ENCODE peak calls at places on chromosomes 1 and 21, in seven cellular contexts. I, S, H, T, Q, G and Z are unnamed samples.

GRCh38 chr21:38468989-38469388 is 29.3 kb downstream of the ERG start:
- DNase-seq in T (peak; percentile 74), Q (no peak), H (no peak), S (no peak), G (no peak), I (no peak), Z (no peak)

GRCh38 chr1:223665592-223666312 is at the start of gene CAPN8:
- DNase-seq in Q (peak; percentile 97), T (peak; percentile 96), G (no peak), I (no peak), S (peak; percentile 83), H (no peak), Z (no peak)

GRCh38 chr1:204093421-204093717 is 20.5 kb downstream of the SOX13 start:
- DNase-seq in I (no peak), T (no peak), S (peak; percentile 89), Q (no peak), G (no peak), H (no peak), Z (no peak)

GRCh38 chr1:47742890-47743760 is 254.1 kb downstream of the TRABD2B start:
- DNase-seq in Q (no peak), S (no peak), I (no peak), T (no peak), H (no peak), G (no peak), Z (no peak)

GRCh38 chr1:26768755-26769154 is 19.0 kb upstream of the PIGV start:
- DNase-seq in Q (no peak), G (no peak), H (no peak), I (peak; percentile 59), T (peak; percentile 65), S (no peak), Z (no peak)

GRCh38 chr1:174262747-174263241 is 103.5 kb downstream of the RABGAP1L start:
- DNase-seq in G (peak; percentile 75), T (peak; percentile 61), Q (no peak), S (no peak), I (no peak), H (no peak), Z (no peak)

GRCh38 chr1:203406446-203407045 is 55.6 kb upstream of the FMOD start:
- DNase-seq in Q (no peak), T (no peak), H (peak; percentile 52), G (no peak), I (peak; percentile 62), S (peak; percentile 47), Z (peak; percentile 71)

GRCh38 chr1:6367381-6368007 is 26.1 kb downstream of the ACOT7 start:
- DNase-seq in I (peak; percentile 42), H (no peak), Q (no peak), T (peak; percentile 38), S (no peak), G (no peak), Z (no peak)

GRCh38 chr1:189775343-189775742 is 702.3 kb downstream of the BRINP3 start:
- DNase-seq in I (no peak), Q (no peak), H (no peak), T (peak; percentile 62), G (no peak), S (no peak), Z (no peak)

GRCh38 chr1:55539652-55540512 is 324.7 kb upstream of the USP24 start:
- DNase-seq in G (no peak), Q (no peak), I (no peak), H (no peak), S (no peak), T (no peak), Z (no peak)

GRCh38 chr1:151653397-151653796 is 41.5 kb downstream of the SNX27 start:
- DNase-seq in T (no peak), H (no peak), Q (no peak), S (no peak), G (no peak), I (no peak), Z (no peak)

GRCh38 chr1:64917328-64917861 is 49.0 kb downstream of the JAK1 start:
- DNase-seq in Q (peak; percentile 86), I (peak; percentile 77), H (peak; percentile 48), G (no peak), S (peak; percentile 34), T (peak; percentile 85), Z (peak; percentile 70)

GRCh38 chr21:16420086-16420724 is 690.4 kb downstream of the USP25 start:
- DNase-seq in H (peak; percentile 47), G (peak; percentile 77), T (no peak), Q (peak; percentile 35), I (peak; percentile 64), S (no peak), Z (peak; percentile 40)

GRCh38 chr1:151061012-151061401 is 810 bp downstream of the MLLT11 start:
- DNase-seq in S (no peak), Q (no peak), H (no peak), T (peak; percentile 42), I (no peak), G (peak; percentile 40), Z (no peak)

GRCh38 chr1:14320518-14320917 is 278.0 kb upstream of the KAZN start:
- DNase-seq in Q (no peak), H (no peak), T (peak; percentile 95), G (no peak), S (no peak), I (no peak), Z (no peak)

DNA sequence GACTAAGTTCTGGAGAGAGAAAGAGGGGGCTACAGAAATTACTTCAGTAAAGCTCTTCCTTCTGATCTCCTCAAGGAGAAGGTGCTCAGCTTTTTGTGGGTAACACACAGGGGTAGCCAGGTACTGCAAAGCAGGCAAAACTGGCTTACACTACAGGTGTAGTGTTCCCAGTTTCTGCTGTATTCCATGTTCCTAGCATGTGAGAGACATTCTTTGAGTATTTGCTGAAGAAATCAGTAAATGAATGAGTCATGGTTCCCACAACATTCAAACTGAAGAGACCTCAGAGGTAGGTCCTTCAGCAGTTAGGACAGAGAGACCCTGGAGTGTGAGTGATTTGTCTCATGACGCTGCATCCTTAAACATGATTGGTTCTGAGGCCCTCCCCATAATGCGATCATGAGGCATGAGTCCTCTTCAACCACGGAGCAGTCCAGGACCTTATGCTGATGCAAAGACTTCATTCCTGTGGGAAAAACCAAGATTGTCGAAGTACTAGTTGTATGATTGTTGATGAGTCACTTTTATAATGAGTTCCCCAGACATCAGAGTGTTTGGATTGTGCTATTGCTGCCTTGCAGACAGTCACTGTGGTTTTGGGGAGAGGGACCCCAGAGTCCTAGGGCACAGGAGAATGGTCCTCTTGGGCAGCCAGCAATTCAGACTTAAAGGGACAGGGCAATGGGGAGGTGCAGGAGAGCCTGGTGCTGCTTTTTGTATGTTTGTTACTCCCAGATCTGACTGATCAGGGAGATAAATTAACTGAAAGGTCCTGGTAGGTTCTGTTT is 2.7 kb upstream of the OR10J4 start:
- DNase-seq in S (no peak), G (no peak), I (no peak), T (peak; percentile 54), H (no peak), Q (no peak), Z (no peak)
- H3K9me3 ChIP-seq in S (no peaks in the 10 kb centered on the region), G (no peaks in the 10 kb centered on the region), I (no peaks in the 10 kb centered on the region), T (no peaks in the 10 kb centered on the region), H (no peaks in the 10 kb centered on the region), Q (no peaks in the 10 kb centered on the region), Z (no peaks in the 10 kb centered on the region)

GRCh38 chr1:67371681-67372080 is 58.5 kb downstream of the SERBP1 start:
- DNase-seq in I (no peak), H (no peak), Q (peak; percentile 45), G (no peak), S (no peak), T (no peak), Z (no peak)

GRCh38 chr1:67372136-67372535 is 58.1 kb downstream of the SERBP1 start:
- DNase-seq in H (no peak), Q (no peak), I (no peak), S (no peak), T (no peak), G (no peak), Z (no peak)

GRCh38 chr1:67376381-67376780 is 53.8 kb downstream of the SERBP1 start:
- DNase-seq in G (no peak), S (no peak), H (no peak), I (no peak), Q (peak; percentile 89), T (peak; percentile 75), Z (no peak)

GRCh38 chr1:67371043-67371442 is 59.2 kb downstream of the SERBP1 start:
- DNase-seq in S (no peak), Q (no peak), H (no peak), I (no peak), T (no peak), G (no peak), Z (no peak)

DNA sequence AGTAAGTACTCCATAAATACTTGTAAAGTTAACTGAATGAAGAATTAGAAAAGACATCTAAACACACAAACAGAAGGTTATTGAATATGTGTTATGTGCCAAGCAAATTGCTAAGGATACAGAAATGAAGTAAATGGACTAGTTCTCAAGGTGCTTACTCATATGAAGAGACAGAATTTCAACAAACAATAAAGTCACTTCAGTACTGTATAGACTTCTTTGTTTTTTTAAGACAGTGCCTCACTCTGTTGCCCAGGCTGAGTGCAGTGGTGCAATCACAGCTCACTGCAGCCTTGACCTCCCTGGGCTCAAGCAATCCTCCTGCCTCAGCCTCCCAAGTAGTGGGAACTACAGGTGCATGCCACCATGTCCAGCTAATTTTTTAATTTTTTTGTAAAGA is 57.3 kb downstream of the SERBP1 start:
- DNase-seq in T (no peak), I (no peak), Q (no peak), H (no peak), G (no peak), S (no peak), Z (no peak)
- H3K4me1 ChIP-seq in T (peaks cover 9% of the 10 kb centered on the region), I (no peaks in the 10 kb centered on the region), Q (peaks cover 37% of the 10 kb centered on the region), H (no peaks in the 10 kb centered on the region), G (peaks cover 10% of the 10 kb centered on the region), S (no peaks in the 10 kb centered on the region), Z (peaks cover 26% of the 10 kb centered on the region)

GRCh38 chr1:167602840-167603239 is 27.2 kb upstream of the RCSD1 start:
- DNase-seq in H (no peak), Q (no peak), T (no peak), I (no peak), S (no peak), G (no peak), Z (no peak)

GRCh38 chr1:167599839-167600581 is 30.0 kb upstream of the RCSD1 start:
- DNase-seq in I (peak; percentile 51), T (peak; percentile 58), H (no peak), S (peak; percentile 27), Q (peak; percentile 64), G (no peak), Z (peak; percentile 31)

GRCh38 chr1:167601442-167602380 is 28.3 kb upstream of the RCSD1 start:
- DNase-seq in H (peak; percentile 24), Q (peak; percentile 79), S (peak; percentile 29), I (peak; percentile 33), T (no peak), G (no peak), Z (peak; percentile 63)

GRCh38 chr1:167605576-167605975 is 24.5 kb upstream of the RCSD1 start:
- DNase-seq in I (no peak), S (no peak), G (no peak), H (no peak), Q (no peak), T (no peak), Z (no peak)
- H3K9me3 ChIP-seq in I (no peaks in the 10 kb centered on the region), S (no peaks in the 10 kb centered on the region), G (no peaks in the 10 kb centered on the region), H (no peaks in the 10 kb centered on the region), Q (peaks cover 3% of the 10 kb centered on the region), T (peaks cover 4% of the 10 kb centered on the region), Z (no peaks in the 10 kb centered on the region)

DNA sequence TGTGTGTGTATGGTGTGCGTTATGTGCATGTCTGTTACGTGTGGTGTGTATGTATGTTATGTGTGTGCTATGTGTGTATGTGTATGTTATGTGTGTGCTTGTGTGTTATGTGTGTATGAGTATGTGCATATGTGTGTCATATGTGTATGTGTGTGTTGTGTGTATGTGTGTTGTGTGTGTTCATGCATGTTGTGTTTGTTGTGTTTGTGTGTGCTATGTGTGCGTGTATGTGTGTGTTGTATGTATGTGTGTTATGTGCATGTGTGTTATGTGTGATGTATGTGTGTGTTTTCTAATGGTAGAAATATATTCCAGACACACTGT is 50.2 kb downstream of the TOMM20 start:
- DNase-seq in G (no peak), H (no peak), Q (no peak), I (no peak), T (no peak), S (no peak), Z (no peak)
- H3K4me1 ChIP-seq in G (peaks cover 5% of the 10 kb centered on the region), H (peaks cover 20% of the 10 kb centered on the region), Q (peaks cover 94% of the 10 kb centered on the region), I (peaks cover 48% of the 10 kb centered on the region), T (peaks cover 65% of the 10 kb centered on the region), S (peaks cover 27% of the 10 kb centered on the region), Z (peaks cover 66% of the 10 kb centered on the region)